ENCODE peak calls at places on chromosome 15, in nine cellular contexts. R is adrenal gland, D is SJSA1, P is psoas muscle, J is BE2C, H is trophoblast cell, G is H9, Y is sigmoid colon, W is fibroblast of lung. U is an unnamed sample. For H3K27me3 and H3K4me1, the result is how much of the 10 kb centered on the place peaks cover.

GRCh38 chr15:56913670-56914069 is 4.8 kb upstream of the TCF12 start:
- DNase-seq in J (no peak), P (no peak), D (no peak), Y (no peak), W (no peak), G (no peak), H (peak), R (no peak), U (no peak)

GRCh38 chr15:67413770-67414429 is 107.0 kb upstream of the C15orf61 start:
- DNase-seq in D (peak), J (no peak), W (peak), G (no peak), Y (no peak), R (no peak), P (no peak), H (peak), U (no peak)

GRCh38 chr15:58677426-58677825 is 72.1 kb downstream of the ADAM10 start:
- DNase-seq in H (no peak), P (no peak), R (no peak), J (no peak), W (no peak), Y (no peak), G (no peak), D (no peak), U (no peak)

GRCh38 chr15:76006136-76006778 is 6.0 kb downstream of the NRG4 start:
- DNase-seq in W (peak), R (peak), H (no peak), Y (no peak), J (no peak), G (no peak), P (no peak), D (no peak), U (no peak)

GRCh38 chr15:78109156-78109555 is 16.8 kb downstream of the SH2D7 start:
- DNase-seq in Y (peak), W (no peak), D (no peak), G (no peak), J (no peak), H (no peak), R (no peak), P (no peak), U (no peak)

GRCh38 chr15:39084683-39085530 is 496.0 kb upstream of the THBS1 start:
- DNase-seq in G (no peak), H (peak), P (no peak), Y (peak), D (peak), R (no peak), J (no peak), W (peak), U (no peak)

GRCh38 chr15:73575636-73576247 is 57.4 kb downstream of the NPTN start:
- DNase-seq in J (no peak), P (no peak), D (no peak), H (peak), R (no peak), W (no peak), G (no peak), Y (peak), U (peak)

GRCh38 chr15:76339302-76340197 is 3.0 kb downstream of the ISL2 start:
- DNase-seq in J (no peak), H (peak), W (peak), P (no peak), R (no peak), G (peak), Y (no peak), D (no peak), U (no peak)

GRCh38 chr15:92645051-92645631 is 10.4 kb downstream of the FAM174B start:
- DNase-seq in D (no peak), J (no peak), Y (no peak), W (no peak), R (no peak), H (peak), P (no peak), G (no peak), U (no peak)

GRCh38 chr15:45448066-45448510 is 69.7 kb upstream of the GATM start:
- DNase-seq in D (peak), P (no peak), H (peak), G (no peak), W (no peak), J (no peak), R (no peak), Y (no peak), U (no peak)

GRCh38 chr15:83365370-83365938 is 81.0 kb upstream of the BNC1 start:
- DNase-seq in G (peak), R (no peak), P (peak), W (peak), D (no peak), J (peak), Y (no peak), H (peak), U (peak)

GRCh38 chr15:38899300-38899699 is 334.7 kb upstream of the RASGRP1 start:
- DNase-seq in G (no peak), R (no peak), P (no peak), D (no peak), H (no peak), Y (no peak), W (no peak), J (no peak), U (peak)

GRCh38 chr15:35281515-35281914 is 196.4 kb upstream of the NANOGP8 start:
- DNase-seq in D (no peak), Y (no peak), R (no peak), J (no peak), G (no peak), P (no peak), H (no peak), W (peak), U (peak)

GRCh38 chr15:80059786-80060489 is 462 bp downstream of the ZFAND6 start:
- DNase-seq in P (peak), R (peak), H (peak), Y (peak), D (peak), W (no peak), G (peak), J (no peak), U (peak)

GRCh38 chr15:73901126-73901810 is 25.0 kb upstream of the LOXL1 start:
- DNase-seq in W (no peak), J (no peak), G (no peak), D (no peak), P (no peak), Y (no peak), R (no peak), H (peak), U (no peak)

GRCh38 chr15:74173545-74174215 is at the start of gene ISLR:
- DNase-seq in H (no peak), D (peak), G (peak), J (peak), R (no peak), W (peak), Y (peak), P (no peak), U (no peak)

GRCh38 chr15:91821458-91821857 is 32.0 kb upstream of the SLCO3A1 start:
- DNase-seq in H (peak), R (no peak), W (no peak), J (no peak), G (no peak), Y (no peak), D (no peak), P (no peak), U (peak)

GRCh38 chr15:43436395-43436794 is 56.6 kb downstream of the TP53BP1 start:
- DNase-seq in W (no peak), Y (no peak), G (no peak), H (no peak), R (no peak), J (no peak), D (no peak), P (no peak), U (no peak)
- H3K27me3 ChIP-seq in W (under half), Y (under half), G (under half), H (under half), R (under half), J (under half), D (under half), P (under half), U (under half)

GRCh38 chr15:90022905-90023700 is 22.0 kb downstream of the ZNF710 start:
- DNase-seq in P (no peak), D (no peak), R (no peak), H (no peak), Y (peak), G (no peak), J (no peak), W (no peak), U (no peak)

GRCh38 chr15:90028376-90028775 is 27.3 kb downstream of the ZNF710 start:
- DNase-seq in H (no peak), R (no peak), Y (peak), W (no peak), G (no peak), J (no peak), P (no peak), D (no peak), U (no peak)

GRCh38 chr15:90022345-90022744 is 21.2 kb downstream of the ZNF710 start:
- DNase-seq in W (no peak), G (no peak), Y (peak), D (no peak), R (no peak), H (no peak), J (no peak), P (no peak), U (no peak)

GRCh38 chr15:90024406-90024805 is 23.3 kb downstream of the ZNF710 start:
- DNase-seq in W (no peak), J (no peak), Y (peak), R (no peak), G (no peak), P (no peak), H (no peak), D (no peak), U (no peak)

DNA sequence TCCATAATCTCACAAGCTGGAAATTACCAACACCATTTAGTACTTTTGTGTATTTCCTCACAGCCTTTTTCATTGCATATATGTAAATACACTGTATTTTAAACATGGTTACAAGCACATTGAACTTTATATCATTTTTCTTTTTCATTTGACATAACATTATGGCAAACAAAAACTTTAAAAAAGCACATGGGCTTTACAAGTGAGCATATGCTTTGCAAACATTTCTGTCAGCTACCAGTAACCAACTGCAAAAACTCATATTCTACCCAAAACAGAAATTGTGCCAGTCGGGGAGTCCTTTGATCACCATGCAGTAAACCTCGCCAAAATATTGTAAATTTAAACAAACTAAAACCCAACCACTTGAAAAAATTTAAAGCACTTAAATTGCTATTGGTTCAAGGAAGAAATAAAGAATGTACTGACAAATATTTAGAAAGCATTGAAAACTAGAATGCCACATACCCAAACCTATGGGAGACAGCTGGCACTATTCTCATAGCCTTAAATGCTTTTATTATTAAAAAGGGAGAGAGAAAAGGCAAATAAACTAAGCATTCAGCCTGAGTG is 24.4 kb downstream of the ZNF710 start:
- DNase-seq in D (no peak), P (no peak), J (no peak), G (no peak), Y (no peak), W (no peak), H (no peak), R (no peak), U (no peak)
- H3K4me1 ChIP-seq in D (under half), P (under half), J (under half), G (under half), Y (under half), W (under half), H (under half), R (under half), U (under half)

GRCh38 chr15:29538110-29538509 is 268.5 kb upstream of the NSMCE3 start:
- DNase-seq in Y (no peak), W (no peak), R (no peak), P (no peak), J (no peak), D (no peak), H (no peak), G (no peak), U (no peak)

GRCh38 chr15:29541309-29541708 is 271.7 kb upstream of the NSMCE3 start:
- DNase-seq in W (no peak), Y (no peak), D (no peak), P (no peak), J (no peak), H (no peak), R (no peak), G (no peak), U (no peak)

GRCh38 chr15:29535952-29536351 is 266.3 kb upstream of the NSMCE3 start:
- DNase-seq in P (no peak), Y (no peak), R (no peak), J (no peak), W (no peak), D (no peak), G (no peak), H (no peak), U (no peak)

GRCh38 chr15:29540479-29540878 is 270.9 kb upstream of the NSMCE3 start:
- DNase-seq in D (no peak), P (no peak), R (no peak), W (no peak), Y (no peak), H (no peak), G (no peak), J (no peak), U (no peak)

DNA sequence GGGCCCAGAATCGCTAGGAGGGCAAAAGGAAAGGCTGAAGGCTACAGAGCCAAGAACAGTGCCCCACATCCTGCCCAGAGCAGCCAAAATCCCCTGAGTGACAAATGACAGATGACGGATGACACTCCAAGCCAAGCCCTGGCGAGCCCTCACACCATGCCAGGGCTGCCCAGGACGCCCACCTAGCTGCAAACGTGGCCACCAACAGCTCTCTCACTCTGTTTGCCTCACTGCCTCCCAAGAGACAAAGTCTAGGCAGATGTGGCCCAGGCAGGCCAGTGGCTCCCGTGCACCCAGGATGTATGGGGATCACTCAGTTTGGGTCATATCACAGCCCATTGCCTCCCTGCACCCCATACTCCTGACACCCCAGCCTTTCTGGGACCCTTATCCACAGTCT is 270.1 kb upstream of the NSMCE3 start:
- DNase-seq in D (no peak), Y (peak), R (no peak), H (no peak), G (no peak), P (no peak), J (no peak), W (no peak), U (no peak)
- H3K27me3 ChIP-seq in D (under half), Y (under half), R (under half), H (under half), G (under half), P (under half), J (under half), W (under half), U (under half)

GRCh38 chr15:66004618-66005262 is 135.4 kb downstream of the RAB11A start:
- DNase-seq in H (peak), G (no peak), R (peak), J (no peak), Y (no peak), W (peak), P (no peak), D (no peak), U (no peak)

GRCh38 chr15:66007663-66008262 is 138.5 kb downstream of the RAB11A start:
- DNase-seq in D (no peak), G (no peak), W (no peak), P (no peak), J (no peak), H (peak), R (no peak), Y (no peak), U (no peak)

GRCh38 chr15:66014022-66014421 is 144.7 kb downstream of the RAB11A start:
- DNase-seq in G (no peak), H (no peak), W (no peak), R (no peak), J (no peak), Y (no peak), P (no peak), D (no peak), U (no peak)

GRCh38 chr15:66006986-66007385 is 137.7 kb downstream of the RAB11A start:
- DNase-seq in J (no peak), R (no peak), G (no peak), H (peak), D (no peak), P (no peak), Y (no peak), W (no peak), U (no peak)

GRCh38 chr15:66008920-66009572 is 139.8 kb downstream of the RAB11A start:
- DNase-seq in R (peak), D (no peak), H (no peak), P (no peak), J (no peak), Y (no peak), W (no peak), G (no peak), U (no peak)
- H3K4me1 ChIP-seq in R (under half), D (under half), H (under half), P (under half), J (under half), Y (under half), W (under half), G (under half), U (under half)

GRCh38 chr15:99427668-99428361 is 138.0 kb upstream of the MEF2A start:
- DNase-seq in J (peak), W (no peak), R (no peak), Y (peak), H (no peak), P (no peak), D (no peak), G (no peak), U (no peak)

GRCh38 chr15:99426431-99427105 is 139.2 kb upstream of the MEF2A start:
- DNase-seq in Y (peak), G (no peak), D (no peak), J (no peak), P (no peak), W (no peak), R (no peak), H (peak), U (no peak)

GRCh38 chr15:99425666-99426301 is 140.0 kb upstream of the MEF2A start:
- DNase-seq in W (no peak), Y (peak), G (no peak), J (peak), D (no peak), H (no peak), P (no peak), R (no peak), U (no peak)

GRCh38 chr15:99424978-99425665 is 140.7 kb upstream of the MEF2A start:
- DNase-seq in D (no peak), Y (peak), W (peak), R (peak), J (peak), H (peak), G (no peak), P (no peak), U (peak)

GRCh38 chr15:99427210-99427609 is 138.6 kb upstream of the MEF2A start:
- DNase-seq in H (no peak), G (no peak), D (no peak), W (no peak), R (no peak), P (no peak), J (no peak), Y (peak), U (no peak)
- H3K27me3 ChIP-seq in H (under half), G (under half), D (under half), W (under half), R (under half), P (under half), J (under half), Y (under half), U (under half)

DNA sequence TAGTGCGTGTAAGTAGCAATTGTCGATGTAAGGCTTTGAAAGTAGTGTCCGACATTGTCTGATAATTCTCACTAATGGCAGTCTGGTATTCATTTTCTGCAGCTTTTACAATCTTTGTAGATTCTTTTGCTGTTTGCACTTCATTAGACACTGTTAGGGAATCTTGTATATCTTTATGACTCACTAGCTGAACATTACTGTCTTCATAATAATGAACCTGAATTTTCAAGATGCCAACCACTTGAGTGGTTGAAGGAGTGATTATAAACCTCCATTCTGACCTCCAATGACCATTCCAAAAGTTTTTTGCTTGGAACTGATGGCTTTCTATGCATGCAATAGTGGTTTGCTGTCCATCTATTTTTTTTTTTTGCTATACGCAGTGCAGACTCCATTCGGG is 76.4 kb upstream of the MFGE8 start:
- DNase-seq in P (no peak), G (no peak), W (peak), R (no peak), D (no peak), Y (no peak), H (peak), J (no peak), U (no peak)
- H3K4me1 ChIP-seq in P (under half), G (under half), W (under half), R (under half), D (half or more), Y (under half), H (under half), J (under half), U (under half)

GRCh38 chr15:69734699-69735098 is 282.1 kb downstream of the RPLP1 start:
- DNase-seq in J (peak), W (no peak), P (no peak), H (no peak), G (no peak), Y (no peak), D (no peak), R (no peak), U (no peak)
- H3K27me3 ChIP-seq in J (under half), W (under half), P (under half), H (under half), G (under half), Y (under half), D (under half), R (under half), U (half or more)

DNA sequence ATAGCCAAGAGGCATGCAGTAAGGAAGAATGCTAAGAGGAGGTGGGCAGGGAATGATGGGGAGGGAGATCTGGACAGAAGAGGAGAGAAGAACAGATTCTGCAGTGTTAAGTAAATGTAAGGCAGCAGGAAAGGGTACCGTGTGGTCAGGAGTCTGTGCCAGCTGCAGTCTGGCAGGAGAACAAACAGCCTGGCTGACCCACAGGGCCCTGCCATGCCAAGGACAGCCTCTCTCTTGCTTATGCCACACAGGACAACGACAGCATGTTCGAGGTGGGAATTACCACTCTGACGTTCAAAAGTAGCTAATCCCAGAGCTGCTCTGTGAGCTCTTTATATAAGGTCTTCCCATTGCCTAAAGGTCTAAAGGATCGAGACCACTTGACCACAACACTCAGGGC is 31.3 kb downstream of the DAPK2 start:
- DNase-seq in R (peak), G (no peak), D (no peak), P (peak), J (no peak), Y (no peak), W (no peak), H (no peak), U (no peak)
- H3K4me1 ChIP-seq in R (under half), G (under half), D (under half), P (half or more), J (under half), Y (under half), W (under half), H (under half), U (half or more)